ENCODE peak calls at places on chromosome 15, in five cellular contexts. I, E, Q, M and K are unnamed samples.

GRCh38 chr15:33737687-33738606 is 230.3 kb upstream of the CHRM5 start:
- DNase-seq in Q (peak), E (no peak), M (peak), I (peak), K (no peak)

GRCh38 chr15:57312323-57313133 is 63.8 kb upstream of the CGNL1 start:
- DNase-seq in Q (no peak), I (no peak), M (no peak), E (no peak), K (no peak)

GRCh38 chr15:85407421-85408269 is 27.2 kb downstream of the AKAP13 start:
- DNase-seq in Q (no peak), E (peak), I (no peak), M (peak), K (no peak)

GRCh38 chr15:57916695-57917094 is 148.8 kb downstream of the ALDH1A2 start:
- DNase-seq in E (no peak), M (no peak), Q (no peak), I (no peak), K (no peak)

GRCh38 chr15:64749999-64750657 is 25.3 kb downstream of the RBPMS2 start:
- DNase-seq in Q (peak), I (no peak), E (no peak), M (no peak), K (no peak)

GRCh38 chr15:80856809-80857377 is 77.7 kb downstream of the CEMIP start:
- DNase-seq in Q (peak), I (no peak), M (no peak), E (no peak), K (no peak)

GRCh38 chr15:82174471-82174870 is 88.1 kb downstream of the EFL1 start:
- DNase-seq in M (no peak), Q (no peak), I (no peak), E (no peak), K (no peak)

GRCh38 chr15:63891079-63891762 is 57.5 kb upstream of the HERC1 start:
- DNase-seq in M (peak), Q (peak), E (peak), I (peak), K (no peak)

GRCh38 chr15:40344217-40344616 is 3.5 kb upstream of the CCDC9B start:
- DNase-seq in Q (no peak), M (no peak), I (no peak), E (no peak), K (no peak)

GRCh38 chr15:66886241-66886675 is 179.1 kb upstream of the SMAD3 start:
- DNase-seq in M (no peak), E (no peak), I (no peak), Q (no peak), K (no peak)

GRCh38 chr15:70569139-70569717 is 194.1 kb downstream of the UACA start:
- DNase-seq in Q (no peak), I (no peak), M (no peak), E (no peak), K (peak)

GRCh38 chr15:63073497-63074172 is 31.1 kb downstream of the TPM1 start:
- DNase-seq in I (no peak), M (no peak), E (no peak), Q (no peak), K (no peak)

GRCh38 chr15:60172147-60172546 is 168.0 kb downstream of the FOXB1 start:
- DNase-seq in E (no peak), M (no peak), Q (no peak), I (no peak), K (no peak)

GRCh38 chr15:62109457-62109856 is 42.7 kb downstream of the C2CD4A start:
- DNase-seq in E (no peak), Q (no peak), I (no peak), M (no peak), K (no peak)

GRCh38 chr15:72110355-72110754 is 7.6 kb downstream of the MYO9A start:
- DNase-seq in E (no peak), I (no peak), Q (no peak), M (no peak), K (no peak)

GRCh38 chr15:90871716-90872480 is 3.5 kb downstream of the FURIN start:
- DNase-seq in E (no peak), I (no peak), Q (peak), M (peak), K (no peak)

GRCh38 chr15:59532770-59533379 is 78.7 kb upstream of the GCNT3 start:
- DNase-seq in M (no peak), I (peak), E (no peak), Q (peak), K (peak)

GRCh38 chr15:40347559-40348470 is 3.0 kb upstream of the PHGR1 start:
- DNase-seq in E (no peak), Q (no peak), I (no peak), M (no peak), K (no peak)

GRCh38 chr15:63166219-63166618 is 8.9 kb upstream of the RPS27L start:
- DNase-seq in M (no peak), I (no peak), E (no peak), Q (no peak), K (no peak)

GRCh38 chr15:59313703-59314332 is 58.9 kb downstream of the MYO1E start:
- DNase-seq in M (no peak), Q (no peak), E (no peak), I (no peak), K (no peak)